ENCODE peak calls at places on chromosome 5, in ten cellular contexts. E, P, B, I, R, V, A, D, K and N are unnamed samples.

GRCh38 chr5:138459311-138459710 is 6.0 kb upstream of the EGR1 start:
- DNase-seq in R (peak; percentile 85), B (peak; percentile 68), I (no peak), V (peak; percentile 81), P (no peak), D (no peak), K (no peak), A (no peak), E (peak; percentile 43), N (peak; percentile 66)

GRCh38 chr5:19767987-19768386 is 220.0 kb downstream of the CDH18 start:
- DNase-seq in A (no peak), R (no peak), D (no peak), P (peak; percentile 44), V (no peak), K (peak; percentile 18), E (no peak), I (no peak), B (no peak), N (no peak)

GRCh38 chr5:154487541-154487940 is 9.5 kb upstream of the HAND1 start:
- DNase-seq in B (no peak), I (no peak), K (no peak), E (no peak), A (no peak), R (no peak), V (no peak), D (no peak), P (no peak), N (no peak)

GRCh38 chr5:52964138-52964537 is 25.0 kb upstream of the ITGA2 start:
- DNase-seq in P (no peak), E (no peak), A (no peak), I (no peak), D (no peak), B (no peak), K (no peak), R (no peak), V (no peak), N (no peak)

GRCh38 chr5:38134750-38135330 is 123.5 kb upstream of the EGFLAM start:
- DNase-seq in E (no peak), P (no peak), A (no peak), D (no peak), V (no peak), K (no peak), I (no peak), R (no peak), B (no peak), N (no peak)

GRCh38 chr5:36526537-36526936 is 79.9 kb upstream of the SLC1A3 start:
- DNase-seq in E (no peak), K (no peak), I (no peak), V (no peak), D (no peak), A (no peak), B (no peak), R (no peak), P (no peak), N (no peak)

GRCh38 chr5:148909766-148910165 is 83.4 kb downstream of the ADRB2 start:
- DNase-seq in V (no peak), E (no peak), K (no peak), D (peak; percentile 65), R (no peak), A (no peak), P (no peak), I (no peak), B (no peak), N (no peak)

GRCh38 chr5:169100735-169101075 is 200.2 kb downstream of the SLIT3 start:
- DNase-seq in V (no peak), P (peak; percentile 80), E (no peak), R (no peak), D (no peak), K (peak; percentile 84), I (no peak), B (no peak), A (peak; percentile 12), N (no peak)

GRCh38 chr5:150364004-150364403 is 6.5 kb downstream of the TCOF1 start:
- DNase-seq in B (no peak), D (no peak), A (no peak), K (no peak), R (no peak), E (no peak), I (no peak), P (no peak), V (no peak), N (no peak)

GRCh38 chr5:150368526-150368925 is 11.0 kb downstream of the TCOF1 start:
- DNase-seq in P (no peak), A (no peak), B (no peak), R (no peak), E (no peak), V (no peak), K (no peak), I (no peak), D (no peak), N (no peak)

GRCh38 chr5:150361301-150361700 is 3.8 kb downstream of the TCOF1 start:
- DNase-seq in R (no peak), K (no peak), I (no peak), E (no peak), A (no peak), P (no peak), V (no peak), B (no peak), D (no peak), N (no peak)

GRCh38 chr5:150358261-150359095 is 981 bp downstream of the TCOF1 start:
- DNase-seq in B (no peak), V (no peak), I (no peak), A (peak; percentile 15), P (peak; percentile 57), K (peak; percentile 47), D (no peak), R (no peak), E (no peak), N (no peak)

DNA sequence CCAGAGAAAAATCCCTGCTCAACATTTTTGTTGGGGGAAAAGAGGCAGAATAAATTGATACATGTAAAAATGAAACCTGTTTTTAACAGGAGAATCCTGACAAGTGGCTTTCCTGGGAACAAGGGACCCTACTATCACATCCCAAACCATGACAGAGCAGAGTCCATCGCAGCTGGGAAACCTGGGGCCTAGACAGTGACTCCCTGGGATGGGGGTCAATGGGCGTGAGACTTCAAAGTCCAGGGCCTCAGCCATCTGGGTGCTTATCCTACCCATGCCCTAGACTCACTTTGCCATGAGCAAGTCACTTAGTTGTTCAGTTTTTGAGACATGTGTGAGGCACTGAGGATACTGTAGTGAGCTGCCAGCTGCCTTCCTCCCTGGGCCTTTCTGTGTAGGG is 5.7 kb downstream of the TCOF1 start:
- DNase-seq in P (no peak), R (no peak), E (no peak), A (no peak), D (no peak), I (no peak), V (no peak), B (no peak), K (no peak), N (no peak)
- H3K36me3 ChIP-seq in P (peaks cover 25% of the 10 kb centered on the region), R (peaks cover 18% of the 10 kb centered on the region), E (peaks cover 76% of the 10 kb centered on the region), A (peaks cover 19% of the 10 kb centered on the region), D (peaks cover 20% of the 10 kb centered on the region), I (peaks cover 67% of the 10 kb centered on the region), V (peaks cover 54% of the 10 kb centered on the region), B (peaks cover 69% of the 10 kb centered on the region), K (peaks cover 17% of the 10 kb centered on the region), N (peaks cover 7% of the 10 kb centered on the region)

GRCh38 chr5:142512680-142513042 is 173.2 kb downstream of the FGF1 start:
- DNase-seq in V (no peak), R (no peak), D (peak; percentile 82), I (no peak), A (peak; percentile 41), B (no peak), E (no peak), P (peak; percentile 45), K (peak; percentile 69), N (no peak)
- H3K27ac ChIP-seq in V (no peak overlapping the region), R (no peak overlapping the region), D (peak overlapping the region; percentile 77), I (no peak overlapping the region), A (no peak overlapping the region), B (peak overlapping the region; percentile 3), E (no peak overlapping the region), P (no peak overlapping the region), K (no peak overlapping the region), N (no peak overlapping the region)

GRCh38 chr5:83469075-83469474 is 2.5 kb upstream of the VCAN start:
- DNase-seq in P (no peak), B (no peak), K (no peak), D (no peak), R (no peak), A (no peak), I (no peak), E (no peak), V (no peak), N (no peak)

GRCh38 chr5:83471405-83472212 is at the start of gene VCAN:
- DNase-seq in V (no peak), A (peak; percentile 94), I (peak; percentile 91), P (peak; percentile 94), E (no peak), K (peak; percentile 97), R (peak; percentile 90), B (peak; percentile 63), D (no peak), N (peak; percentile 23)

GRCh38 chr5:83472213-83472507 is 616 bp downstream of the VCAN start:
- DNase-seq in D (no peak), I (no peak), B (no peak), E (no peak), A (peak; percentile 14), P (no peak), V (no peak), K (no peak), R (no peak), N (no peak)

GRCh38 chr5:83470920-83471404 is 582 bp upstream of the VCAN start:
- DNase-seq in V (no peak), R (peak; percentile 46), A (no peak), D (no peak), B (no peak), I (no peak), K (no peak), E (no peak), P (peak; percentile 62), N (no peak)

DNA sequence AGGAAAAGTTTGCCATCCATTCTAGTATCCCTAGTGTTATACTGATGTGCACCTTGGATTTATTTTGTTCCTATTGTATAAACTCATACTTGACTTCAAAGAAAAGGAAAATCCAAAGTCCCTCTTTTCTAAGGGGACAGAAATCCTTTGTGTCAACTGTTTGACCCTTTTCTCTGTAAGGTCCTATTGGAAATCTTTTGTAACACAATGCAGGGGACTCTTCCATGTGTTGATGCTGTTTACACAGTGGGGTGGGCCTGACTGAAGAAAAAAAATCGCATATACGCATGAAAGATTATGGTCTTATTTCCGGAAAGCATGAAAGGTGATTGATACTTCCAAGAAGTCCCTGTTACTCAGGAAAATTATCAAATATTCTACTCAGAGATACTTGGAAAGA is 1.0 kb upstream of the VCAN start:
- DNase-seq in B (no peak), P (peak; percentile 14), E (no peak), K (no peak), I (no peak), R (no peak), A (no peak), V (no peak), D (no peak), N (no peak)
- H3K4me3 ChIP-seq in B (no peak overlapping the region), P (no peak overlapping the region), E (no peak overlapping the region), K (peak overlapping the region; percentile 90), I (peak overlapping the region; percentile 77), R (no peak overlapping the region), A (peak overlapping the region; percentile 90), V (no peak overlapping the region), D (no peak overlapping the region), N (no peak overlapping the region)

GRCh38 chr5:77993141-77993540 is 217.0 kb upstream of the TBCA start:
- DNase-seq in P (no peak), K (no peak), A (no peak), B (no peak), R (no peak), E (no peak), I (no peak), D (no peak), V (no peak), N (no peak)

GRCh38 chr5:77994943-77995342 is 218.8 kb upstream of the TBCA start:
- DNase-seq in B (no peak), P (no peak), D (no peak), V (no peak), R (no peak), I (no peak), E (no peak), K (no peak), A (no peak), N (no peak)

GRCh38 chr5:77991084-77991483 is 214.9 kb upstream of the TBCA start:
- DNase-seq in I (no peak), V (no peak), D (no peak), P (peak; percentile 23), B (no peak), A (no peak), E (no peak), R (no peak), K (no peak), N (no peak)

GRCh38 chr5:77995793-77996409 is 219.8 kb upstream of the TBCA start:
- DNase-seq in V (no peak), D (no peak), E (no peak), P (no peak), R (no peak), A (no peak), B (no peak), I (no peak), K (no peak), N (no peak)

GRCh38 chr5:77993799-77994318 is 217.7 kb upstream of the TBCA start:
- DNase-seq in B (no peak), E (no peak), K (no peak), R (no peak), I (no peak), D (no peak), P (no peak), V (no peak), A (no peak), N (no peak)
- H3K36me3 ChIP-seq in B (peaks cover 4% of the 10 kb centered on the region), E (peaks cover 5% of the 10 kb centered on the region), K (no peaks in the 10 kb centered on the region), R (no peaks in the 10 kb centered on the region), I (no peaks in the 10 kb centered on the region), D (no peaks in the 10 kb centered on the region), P (no peaks in the 10 kb centered on the region), V (no peaks in the 10 kb centered on the region), A (no peaks in the 10 kb centered on the region), N (no peaks in the 10 kb centered on the region)